ENCODE peak calls at places on chromosomes 2 and 18, in four cellular contexts. One of them, this sample, is unnamed.
A peak's percentile ranks its signal among the peaks of the same experiment; 100 is the strongest.

GRCh38 chr2:67341012-67341318 is 56.2 kb upstream of the ETAA1 start:
- DNase-seq in psoas muscle: no peak
- DNase-seq in stimulated activated CD8-positive, alpha-beta memory T cell treated with anti-CD3 and anti-CD28 coated beads, Interleukin-2, amount 100 ng/mL, for 1 hour: no peak
- DNase-seq in D341Med: no peak
- DNase-seq in this sample: no peak

GRCh38 chr2:69645026-69645425 is 1.5 kb upstream of the AAK1 start:
- DNase-seq in psoas muscle: no peak
- DNase-seq in stimulated activated CD8-positive, alpha-beta memory T cell treated with anti-CD3 and anti-CD28 coated beads, Interleukin-2, amount 100 ng/mL, for 1 hour: no peak
- DNase-seq in D341Med: no peak
- DNase-seq in this sample: peak; percentile 88

GRCh38 chr2:216665717-216666116 is 29.6 kb downstream of the IGFBP5 start:
- DNase-seq in psoas muscle: no peak
- DNase-seq in stimulated activated CD8-positive, alpha-beta memory T cell treated with anti-CD3 and anti-CD28 coated beads, Interleukin-2, amount 100 ng/mL, for 1 hour: no peak
- DNase-seq in D341Med: no peak
- DNase-seq in this sample: peak; percentile 96

GRCh38 chr2:232341061-232341738 is 37.4 kb upstream of the ALPP start:
- DNase-seq in psoas muscle: no peak
- DNase-seq in stimulated activated CD8-positive, alpha-beta memory T cell treated with anti-CD3 and anti-CD28 coated beads, Interleukin-2, amount 100 ng/mL, for 1 hour: no peak
- DNase-seq in D341Med: no peak
- DNase-seq in this sample: no peak

GRCh38 chr2:172333206-172333605 is 94.2 kb upstream of the ITGA6 start:
- DNase-seq in psoas muscle: no peak
- DNase-seq in stimulated activated CD8-positive, alpha-beta memory T cell treated with anti-CD3 and anti-CD28 coated beads, Interleukin-2, amount 100 ng/mL, for 1 hour: no peak
- DNase-seq in D341Med: no peak
- DNase-seq in this sample: no peak

GRCh38 chr2:12262681-12263436 is 453.9 kb upstream of the TRIB2 start:
- DNase-seq in psoas muscle: no peak
- DNase-seq in stimulated activated CD8-positive, alpha-beta memory T cell treated with anti-CD3 and anti-CD28 coated beads, Interleukin-2, amount 100 ng/mL, for 1 hour: no peak
- DNase-seq in D341Med: no peak
- DNase-seq in this sample: no peak

GRCh38 chr18:14943486-14943885 is 195.5 kb downstream of the ANKRD30B start:
- DNase-seq in psoas muscle: no peak
- DNase-seq in stimulated activated CD8-positive, alpha-beta memory T cell treated with anti-CD3 and anti-CD28 coated beads, Interleukin-2, amount 100 ng/mL, for 1 hour: no peak
- DNase-seq in D341Med: no peak
- DNase-seq in this sample: no peak

GRCh38 chr2:131557558-131558321 is 30.1 kb downstream of the CCDC74A start:
- DNase-seq in psoas muscle: no peak
- DNase-seq in stimulated activated CD8-positive, alpha-beta memory T cell treated with anti-CD3 and anti-CD28 coated beads, Interleukin-2, amount 100 ng/mL, for 1 hour: no peak
- DNase-seq in D341Med: no peak
- DNase-seq in this sample: no peak

GRCh38 chr2:197163755-197164753 is 146.5 kb downstream of the ANKRD44 start:
- DNase-seq in psoas muscle: peak; percentile 17
- DNase-seq in stimulated activated CD8-positive, alpha-beta memory T cell treated with anti-CD3 and anti-CD28 coated beads, Interleukin-2, amount 100 ng/mL, for 1 hour: no peak
- DNase-seq in D341Med: no peak
- DNase-seq in this sample: peak; percentile 54

GRCh38 chr18:57561728-57562423 is 24.6 kb downstream of the FECH start:
- DNase-seq in psoas muscle: no peak
- DNase-seq in stimulated activated CD8-positive, alpha-beta memory T cell treated with anti-CD3 and anti-CD28 coated beads, Interleukin-2, amount 100 ng/mL, for 1 hour: no peak
- DNase-seq in D341Med: peak; percentile 76
- DNase-seq in this sample: peak; percentile 79

GRCh38 chr2:32715981-32716380 is 88.1 kb downstream of the TTC27 start:
- DNase-seq in psoas muscle: no peak
- DNase-seq in stimulated activated CD8-positive, alpha-beta memory T cell treated with anti-CD3 and anti-CD28 coated beads, Interleukin-2, amount 100 ng/mL, for 1 hour: no peak
- DNase-seq in D341Med: no peak
- DNase-seq in this sample: no peak

GRCh38 chr2:45649855-45650806 is 1.3 kb upstream of the PRKCE start:
- DNase-seq in psoas muscle: peak; percentile 82
- DNase-seq in stimulated activated CD8-positive, alpha-beta memory T cell treated with anti-CD3 and anti-CD28 coated beads, Interleukin-2, amount 100 ng/mL, for 1 hour: peak; percentile 42
- DNase-seq in D341Med: peak; percentile 73
- DNase-seq in this sample: peak; percentile 58

GRCh38 chr18:4283746-4284291 is 171.3 kb downstream of the DLGAP1 start:
- DNase-seq in psoas muscle: no peak
- DNase-seq in stimulated activated CD8-positive, alpha-beta memory T cell treated with anti-CD3 and anti-CD28 coated beads, Interleukin-2, amount 100 ng/mL, for 1 hour: no peak
- DNase-seq in D341Med: no peak
- DNase-seq in this sample: no peak

GRCh38 chr2:240618776-240619175 is 6.5 kb upstream of the GPR35 start:
- DNase-seq in psoas muscle: no peak
- DNase-seq in stimulated activated CD8-positive, alpha-beta memory T cell treated with anti-CD3 and anti-CD28 coated beads, Interleukin-2, amount 100 ng/mL, for 1 hour: no peak
- DNase-seq in D341Med: no peak
- DNase-seq in this sample: no peak

GRCh38 chr18:13070460-13070859 is 79.3 kb downstream of the CEP192 start:
- DNase-seq in psoas muscle: no peak
- DNase-seq in stimulated activated CD8-positive, alpha-beta memory T cell treated with anti-CD3 and anti-CD28 coated beads, Interleukin-2, amount 100 ng/mL, for 1 hour: no peak
- DNase-seq in D341Med: no peak
- DNase-seq in this sample: no peak

GRCh38 chr2:149050188-149050587 is 11.7 kb downstream of the LYPD6B start:
- DNase-seq in psoas muscle: no peak
- DNase-seq in stimulated activated CD8-positive, alpha-beta memory T cell treated with anti-CD3 and anti-CD28 coated beads, Interleukin-2, amount 100 ng/mL, for 1 hour: no peak
- DNase-seq in D341Med: no peak
- DNase-seq in this sample: no peak

GRCh38 chr18:45197526-45197970 is 417.7 kb upstream of the SLC14A2 start:
- DNase-seq in psoas muscle: no peak
- DNase-seq in stimulated activated CD8-positive, alpha-beta memory T cell treated with anti-CD3 and anti-CD28 coated beads, Interleukin-2, amount 100 ng/mL, for 1 hour: no peak
- DNase-seq in D341Med: no peak
- DNase-seq in this sample: no peak

GRCh38 chr2:85704800-85705679 is 10.9 kb downstream of the GNLY start:
- DNase-seq in psoas muscle: no peak
- DNase-seq in stimulated activated CD8-positive, alpha-beta memory T cell treated with anti-CD3 and anti-CD28 coated beads, Interleukin-2, amount 100 ng/mL, for 1 hour: peak; percentile 17
- DNase-seq in D341Med: no peak
- DNase-seq in this sample: no peak

GRCh38 chr2:230738391-230738811 is 25.8 kb downstream of the CAB39 start:
- DNase-seq in psoas muscle: no peak
- DNase-seq in stimulated activated CD8-positive, alpha-beta memory T cell treated with anti-CD3 and anti-CD28 coated beads, Interleukin-2, amount 100 ng/mL, for 1 hour: no peak
- DNase-seq in D341Med: no peak
- DNase-seq in this sample: no peak

GRCh38 chr2:152584301-152584700 is 133.0 kb downstream of the PRPF40A start:
- DNase-seq in psoas muscle: no peak
- DNase-seq in stimulated activated CD8-positive, alpha-beta memory T cell treated with anti-CD3 and anti-CD28 coated beads, Interleukin-2, amount 100 ng/mL, for 1 hour: no peak
- DNase-seq in D341Med: no peak
- DNase-seq in this sample: no peak

GRCh38 chr2:240638517-240639160 is 13.4 kb downstream of the GPR35 start:
- DNase-seq in psoas muscle: no peak
- DNase-seq in stimulated activated CD8-positive, alpha-beta memory T cell treated with anti-CD3 and anti-CD28 coated beads, Interleukin-2, amount 100 ng/mL, for 1 hour: no peak
- DNase-seq in D341Med: no peak
- DNase-seq in this sample: no peak

GRCh38 chr2:191927319-191927867 is 80.5 kb upstream of the CAVIN2 start:
- DNase-seq in psoas muscle: no peak
- DNase-seq in stimulated activated CD8-positive, alpha-beta memory T cell treated with anti-CD3 and anti-CD28 coated beads, Interleukin-2, amount 100 ng/mL, for 1 hour: no peak
- DNase-seq in D341Med: no peak
- DNase-seq in this sample: peak; percentile 45

GRCh38 chr2:27322301-27322765 is 564 bp downstream of the MPV17 start:
- DNase-seq in psoas muscle: peak; percentile 49
- DNase-seq in stimulated activated CD8-positive, alpha-beta memory T cell treated with anti-CD3 and anti-CD28 coated beads, Interleukin-2, amount 100 ng/mL, for 1 hour: no peak
- DNase-seq in D341Med: no peak
- DNase-seq in this sample: peak; percentile 46

GRCh38 chr18:72543362-72544055 is 633 bp downstream of the CBLN2 start:
- DNase-seq in psoas muscle: no peak
- DNase-seq in stimulated activated CD8-positive, alpha-beta memory T cell treated with anti-CD3 and anti-CD28 coated beads, Interleukin-2, amount 100 ng/mL, for 1 hour: no peak
- DNase-seq in D341Med: peak; percentile 63
- DNase-seq in this sample: peak; percentile 26